ENCODE peak calls at places on chromosomes 7 and 10, in six cellular contexts. One of them, this sample, is unnamed.

GRCh38 chr10:97685395-97685958 is 1.6 kb downstream of the AVPI1 start:
- DNase-seq in MM.1S: no peak
- DNase-seq in fibroblast of villous mesenchyme: peak; percentile 49
- DNase-seq in AG09309: no peak
- DNase-seq in foreskin fibroblast: no peak
- DNase-seq in lower lobe of right lung: no peak
- DNase-seq in this sample: peak; percentile 36

GRCh38 chr10:84039957-84040356 is 99.4 kb upstream of the GHITM start:
- DNase-seq in MM.1S: no peak
- DNase-seq in lower lobe of right lung: no peak
- DNase-seq in AG09309: no peak
- DNase-seq in fibroblast of villous mesenchyme: no peak
- DNase-seq in foreskin fibroblast: no peak
- DNase-seq in this sample: no peak

GRCh38 chr10:78300526-78300925 is 266.9 kb downstream of the RPS24 start:
- DNase-seq in fibroblast of villous mesenchyme: no peak
- DNase-seq in lower lobe of right lung: no peak
- DNase-seq in foreskin fibroblast: no peak
- DNase-seq in MM.1S: no peak
- DNase-seq in AG09309: no peak
- DNase-seq in this sample: no peak

GRCh38 chr7:101586971-101587370 is 42.1 kb downstream of the MYL10 start:
- DNase-seq in lower lobe of right lung: no peak
- DNase-seq in foreskin fibroblast: no peak
- DNase-seq in MM.1S: no peak
- DNase-seq in AG09309: no peak
- DNase-seq in fibroblast of villous mesenchyme: no peak
- DNase-seq in this sample: no peak

GRCh38 chr7:18426564-18427226 is 68.9 kb upstream of the HDAC9 start:
- DNase-seq in fibroblast of villous mesenchyme: peak; percentile 84
- DNase-seq in AG09309: peak; percentile 71
- DNase-seq in foreskin fibroblast: peak; percentile 64
- DNase-seq in lower lobe of right lung: no peak
- DNase-seq in MM.1S: no peak
- DNase-seq in this sample: peak; percentile 53

GRCh38 chr7:81669476-81670105 is 100.3 kb downstream of the HGF start:
- DNase-seq in AG09309: no peak
- DNase-seq in fibroblast of villous mesenchyme: peak; percentile 77
- DNase-seq in MM.1S: no peak
- DNase-seq in foreskin fibroblast: no peak
- DNase-seq in lower lobe of right lung: no peak
- DNase-seq in this sample: no peak

GRCh38 chr7:155357573-155358041 is 59.9 kb downstream of the INSIG1 start:
- DNase-seq in MM.1S: no peak
- DNase-seq in fibroblast of villous mesenchyme: no peak
- DNase-seq in foreskin fibroblast: peak; percentile 74
- DNase-seq in lower lobe of right lung: peak; percentile 49
- DNase-seq in AG09309: peak; percentile 37
- DNase-seq in this sample: peak; percentile 72

GRCh38 chr10:89888647-89889046 is 187.3 kb downstream of the KIF20B start:
- DNase-seq in lower lobe of right lung: no peak
- DNase-seq in fibroblast of villous mesenchyme: no peak
- DNase-seq in MM.1S: peak; percentile 76
- DNase-seq in AG09309: no peak
- DNase-seq in foreskin fibroblast: no peak
- DNase-seq in this sample: no peak

GRCh38 chr7:80379034-80379433 is 132.8 kb downstream of the GNAT3 start:
- DNase-seq in foreskin fibroblast: peak; percentile 37
- DNase-seq in lower lobe of right lung: no peak
- DNase-seq in fibroblast of villous mesenchyme: peak; percentile 61
- DNase-seq in AG09309: peak; percentile 48
- DNase-seq in MM.1S: no peak
- DNase-seq in this sample: peak; percentile 69

GRCh38 chr10:115844592-115844991 is 428.4 kb downstream of the GFRA1 start:
- DNase-seq in foreskin fibroblast: no peak
- DNase-seq in fibroblast of villous mesenchyme: peak; percentile 56
- DNase-seq in MM.1S: no peak
- DNase-seq in AG09309: peak; percentile 40
- DNase-seq in lower lobe of right lung: no peak
- DNase-seq in this sample: peak; percentile 45

GRCh38 chr10:33334170-33334838 is at the start of gene NRP1:
- DNase-seq in fibroblast of villous mesenchyme: peak; percentile 21
- DNase-seq in lower lobe of right lung: peak; percentile 57
- DNase-seq in AG09309: no peak
- DNase-seq in foreskin fibroblast: no peak
- DNase-seq in MM.1S: no peak
- DNase-seq in this sample: no peak

GRCh38 chr7:106915873-106916272 is 50.8 kb downstream of the PIK3CG start:
- DNase-seq in fibroblast of villous mesenchyme: no peak
- DNase-seq in foreskin fibroblast: no peak
- DNase-seq in MM.1S: peak; percentile 83
- DNase-seq in lower lobe of right lung: no peak
- DNase-seq in AG09309: no peak
- DNase-seq in this sample: no peak

GRCh38 chr10:86815035-86815617 is 58.7 kb downstream of the BMPR1A start:
- DNase-seq in lower lobe of right lung: no peak
- DNase-seq in fibroblast of villous mesenchyme: peak; percentile 45
- DNase-seq in foreskin fibroblast: peak; percentile 16
- DNase-seq in AG09309: no peak
- DNase-seq in MM.1S: no peak
- DNase-seq in this sample: peak; percentile 64

GRCh38 chr7:27158436-27159277 is 2.2 kb upstream of the HOXA7 start:
- DNase-seq in foreskin fibroblast: no peak
- DNase-seq in MM.1S: no peak
- DNase-seq in fibroblast of villous mesenchyme: no peak
- DNase-seq in AG09309: no peak
- DNase-seq in lower lobe of right lung: no peak
- DNase-seq in this sample: no peak

GRCh38 chr10:73414230-73414981 is 548 bp upstream of the ANXA7 start:
- DNase-seq in MM.1S: peak; percentile 17
- DNase-seq in fibroblast of villous mesenchyme: no peak
- DNase-seq in foreskin fibroblast: no peak
- DNase-seq in lower lobe of right lung: no peak
- DNase-seq in AG09309: no peak
- DNase-seq in this sample: no peak

GRCh38 chr10:121244791-121245190 is 353.5 kb downstream of the FGFR2 start:
- DNase-seq in MM.1S: no peak
- DNase-seq in foreskin fibroblast: no peak
- DNase-seq in fibroblast of villous mesenchyme: no peak
- DNase-seq in lower lobe of right lung: no peak
- DNase-seq in AG09309: no peak
- DNase-seq in this sample: no peak

GRCh38 chr7:106032295-106032694 is 69.2 kb downstream of the CDHR3 start:
- DNase-seq in lower lobe of right lung: no peak
- DNase-seq in foreskin fibroblast: no peak
- DNase-seq in MM.1S: no peak
- DNase-seq in AG09309: no peak
- DNase-seq in fibroblast of villous mesenchyme: no peak
- DNase-seq in this sample: no peak

GRCh38 chr7:47503283-47503682 is 78.6 kb downstream of the TNS3 start:
- DNase-seq in lower lobe of right lung: no peak
- DNase-seq in foreskin fibroblast: peak; percentile 60
- DNase-seq in fibroblast of villous mesenchyme: peak; percentile 77
- DNase-seq in AG09309: no peak
- DNase-seq in MM.1S: no peak
- DNase-seq in this sample: peak; percentile 70

GRCh38 chr10:128926693-128927092 is 540.3 kb upstream of the MGMT start:
- DNase-seq in foreskin fibroblast: no peak
- DNase-seq in lower lobe of right lung: no peak
- DNase-seq in AG09309: no peak
- DNase-seq in MM.1S: no peak
- DNase-seq in fibroblast of villous mesenchyme: no peak
- DNase-seq in this sample: no peak

GRCh38 chr10:60456053-60456452 is 66.4 kb upstream of the ANK3 start:
- DNase-seq in AG09309: no peak
- DNase-seq in foreskin fibroblast: no peak
- DNase-seq in lower lobe of right lung: no peak
- DNase-seq in fibroblast of villous mesenchyme: no peak
- DNase-seq in MM.1S: no peak
- DNase-seq in this sample: no peak

GRCh38 chr10:85642082-85642420 is 724.5 kb downstream of the GRID1 start:
- DNase-seq in lower lobe of right lung: no peak
- DNase-seq in foreskin fibroblast: no peak
- DNase-seq in MM.1S: no peak
- DNase-seq in fibroblast of villous mesenchyme: peak; percentile 31
- DNase-seq in AG09309: peak; percentile 0
- DNase-seq in this sample: peak; percentile 21

GRCh38 chr7:96388166-96388565 is 66.3 kb upstream of the SLC25A13 start:
- DNase-seq in AG09309: peak; percentile 7
- DNase-seq in MM.1S: no peak
- DNase-seq in fibroblast of villous mesenchyme: peak; percentile 67
- DNase-seq in foreskin fibroblast: peak; percentile 29
- DNase-seq in lower lobe of right lung: no peak
- DNase-seq in this sample: peak; percentile 75

GRCh38 chr10:61172182-61172926 is 228.4 kb upstream of the RHOBTB1 start:
- DNase-seq in MM.1S: no peak
- DNase-seq in fibroblast of villous mesenchyme: no peak
- DNase-seq in foreskin fibroblast: no peak
- DNase-seq in lower lobe of right lung: no peak
- DNase-seq in AG09309: no peak
- DNase-seq in this sample: no peak

GRCh38 chr10:6168059-6168458 is 34.7 kb upstream of the PFKFB3 start:
- DNase-seq in fibroblast of villous mesenchyme: no peak
- DNase-seq in foreskin fibroblast: no peak
- DNase-seq in MM.1S: no peak
- DNase-seq in AG09309: no peak
- DNase-seq in lower lobe of right lung: no peak
- DNase-seq in this sample: no peak

GRCh38 chr10:6162589-6163356 is 40.0 kb upstream of the PFKFB3 start:
- DNase-seq in fibroblast of villous mesenchyme: peak; percentile 78
- DNase-seq in lower lobe of right lung: no peak
- DNase-seq in MM.1S: no peak
- DNase-seq in foreskin fibroblast: no peak
- DNase-seq in AG09309: no peak
- DNase-seq in this sample: peak; percentile 50

GRCh38 chr10:6164271-6165095 is 38.2 kb upstream of the PFKFB3 start:
- DNase-seq in MM.1S: no peak
- DNase-seq in AG09309: no peak
- DNase-seq in lower lobe of right lung: no peak
- DNase-seq in foreskin fibroblast: no peak
- DNase-seq in fibroblast of villous mesenchyme: peak; percentile 83
- DNase-seq in this sample: peak; percentile 25

GRCh38 chr10:6163364-6164270 is 39.1 kb upstream of the PFKFB3 start:
- DNase-seq in lower lobe of right lung: peak; percentile 93
- DNase-seq in foreskin fibroblast: peak; percentile 93
- DNase-seq in fibroblast of villous mesenchyme: peak; percentile 90
- DNase-seq in MM.1S: peak; percentile 94
- DNase-seq in AG09309: no peak
- DNase-seq in this sample: peak; percentile 91

GRCh38 chr10:6165221-6165725 is 37.5 kb upstream of the PFKFB3 start:
- DNase-seq in AG09309: no peak
- DNase-seq in foreskin fibroblast: no peak
- DNase-seq in MM.1S: no peak
- DNase-seq in fibroblast of villous mesenchyme: no peak
- DNase-seq in lower lobe of right lung: no peak
- DNase-seq in this sample: no peak
- H3K4me3 ChIP-seq in AG09309: no peak overlapping the region
- H3K4me3 ChIP-seq in foreskin fibroblast: no peak overlapping the region
- H3K4me3 ChIP-seq in MM.1S: no peak overlapping the region
- H3K4me3 ChIP-seq in fibroblast of villous mesenchyme: no peak overlapping the region
- H3K4me3 ChIP-seq in lower lobe of right lung: peak overlapping the region; percentile 93
- H3K4me3 ChIP-seq in this sample: no peak overlapping the region

GRCh38 chr7:73434701-73435069 is 1.1 kb downstream of the FZD9 start:
- DNase-seq in MM.1S: no peak
- DNase-seq in AG09309: no peak
- DNase-seq in fibroblast of villous mesenchyme: no peak
- DNase-seq in foreskin fibroblast: no peak
- DNase-seq in lower lobe of right lung: no peak
- DNase-seq in this sample: no peak

GRCh38 chr7:73436031-73436929 is 2.7 kb downstream of the FZD9 start:
- DNase-seq in lower lobe of right lung: no peak
- DNase-seq in MM.1S: no peak
- DNase-seq in AG09309: no peak
- DNase-seq in foreskin fibroblast: no peak
- DNase-seq in fibroblast of villous mesenchyme: no peak
- DNase-seq in this sample: no peak

GRCh38 chr7:73435471-73436009 is 2.0 kb downstream of the FZD9 start:
- DNase-seq in MM.1S: no peak
- DNase-seq in fibroblast of villous mesenchyme: no peak
- DNase-seq in foreskin fibroblast: no peak
- DNase-seq in lower lobe of right lung: no peak
- DNase-seq in AG09309: no peak
- DNase-seq in this sample: no peak

GRCh38 chr7:73432676-73433075 is 902 bp upstream of the FZD9 start:
- DNase-seq in foreskin fibroblast: no peak
- DNase-seq in MM.1S: no peak
- DNase-seq in AG09309: no peak
- DNase-seq in lower lobe of right lung: no peak
- DNase-seq in fibroblast of villous mesenchyme: no peak
- DNase-seq in this sample: no peak

DNA sequence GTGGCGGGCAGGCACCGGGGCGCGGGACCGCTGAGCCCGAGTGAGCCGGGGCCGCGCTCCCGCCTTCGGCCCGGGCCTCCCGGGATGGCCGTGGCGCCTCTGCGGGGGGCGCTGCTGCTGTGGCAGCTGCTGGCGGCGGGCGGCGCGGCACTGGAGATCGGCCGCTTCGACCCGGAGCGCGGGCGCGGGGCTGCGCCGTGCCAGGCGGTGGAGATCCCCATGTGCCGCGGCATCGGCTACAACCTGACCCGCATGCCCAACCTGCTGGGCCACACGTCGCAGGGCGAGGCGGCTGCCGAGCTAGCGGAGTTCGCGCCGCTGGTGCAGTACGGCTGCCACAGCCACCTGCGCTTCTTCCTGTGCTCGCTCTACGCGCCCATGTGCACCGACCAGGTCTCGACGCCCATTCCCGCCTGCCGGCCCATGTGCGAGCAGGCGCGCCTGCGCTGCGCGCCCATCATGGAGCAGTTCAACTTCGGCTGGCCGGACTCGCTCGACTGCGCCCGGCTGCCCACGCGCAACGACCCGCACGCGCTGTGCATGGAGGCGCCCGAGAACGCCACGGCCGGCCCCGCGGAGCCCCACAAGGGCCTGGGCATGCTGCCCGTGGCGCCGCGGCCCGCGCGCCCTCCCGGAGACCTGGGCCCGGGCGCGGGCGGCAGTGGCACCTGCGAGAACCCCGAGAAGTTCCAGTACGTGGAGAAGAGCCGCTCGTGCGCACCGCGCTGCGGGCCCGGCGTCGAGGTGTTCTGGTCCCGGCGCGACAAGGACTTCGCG is 534 bp downstream of the FZD9 start:
- DNase-seq in AG09309: no peak
- DNase-seq in lower lobe of right lung: no peak
- DNase-seq in MM.1S: no peak
- DNase-seq in foreskin fibroblast: no peak
- DNase-seq in fibroblast of villous mesenchyme: no peak
- DNase-seq in this sample: no peak
- H3K4me3 ChIP-seq in AG09309: no peak overlapping the region
- H3K4me3 ChIP-seq in lower lobe of right lung: peak overlapping the region; percentile 48
- H3K4me3 ChIP-seq in MM.1S: no peak overlapping the region
- H3K4me3 ChIP-seq in foreskin fibroblast: no peak overlapping the region
- H3K4me3 ChIP-seq in fibroblast of villous mesenchyme: no peak overlapping the region
- H3K4me3 ChIP-seq in this sample: no peak overlapping the region

GRCh38 chr10:71225291-71226058 is 13.1 kb downstream of the UNC5B start:
- DNase-seq in fibroblast of villous mesenchyme: no peak
- DNase-seq in MM.1S: no peak
- DNase-seq in lower lobe of right lung: no peak
- DNase-seq in AG09309: no peak
- DNase-seq in foreskin fibroblast: no peak
- DNase-seq in this sample: no peak
- H3K4me3 ChIP-seq in fibroblast of villous mesenchyme: no peak overlapping the region
- H3K4me3 ChIP-seq in MM.1S: no peak overlapping the region
- H3K4me3 ChIP-seq in lower lobe of right lung: no peak overlapping the region
- H3K4me3 ChIP-seq in AG09309: no peak overlapping the region
- H3K4me3 ChIP-seq in foreskin fibroblast: no peak overlapping the region
- H3K4me3 ChIP-seq in this sample: no peak overlapping the region

GRCh38 chr10:114748270-114748669 is 73.3 kb upstream of the FHIP2A start:
- DNase-seq in AG09309: no peak
- DNase-seq in MM.1S: no peak
- DNase-seq in foreskin fibroblast: no peak
- DNase-seq in fibroblast of villous mesenchyme: no peak
- DNase-seq in lower lobe of right lung: no peak
- DNase-seq in this sample: no peak
- H3K4me3 ChIP-seq in AG09309: no peak overlapping the region
- H3K4me3 ChIP-seq in MM.1S: no peak overlapping the region
- H3K4me3 ChIP-seq in foreskin fibroblast: no peak overlapping the region
- H3K4me3 ChIP-seq in fibroblast of villous mesenchyme: no peak overlapping the region
- H3K4me3 ChIP-seq in lower lobe of right lung: no peak overlapping the region
- H3K4me3 ChIP-seq in this sample: no peak overlapping the region